ENCODE peak calls at places on chromosomes 12 and 14, in four cellular contexts. One of them, this sample, is unnamed.

GRCh38 chr14:52837451-52837850 is 46.0 kb upstream of the GNPNAT1 start:
- DNase-seq in A172: no peak
- DNase-seq in heart left ventricle: no peak
- DNase-seq in fibroblast of mammary gland: no peak
- DNase-seq in this sample: no peak

GRCh38 chr14:81436296-81437138 is 36.4 kb upstream of the STON2 start:
- DNase-seq in fibroblast of mammary gland: peak
- DNase-seq in heart left ventricle: peak
- DNase-seq in A172: no peak
- DNase-seq in this sample: peak

GRCh38 chr12:84497819-84498218 is 414.8 kb downstream of the SLC6A15 start:
- DNase-seq in heart left ventricle: no peak
- DNase-seq in A172: peak
- DNase-seq in fibroblast of mammary gland: peak
- DNase-seq in this sample: no peak

GRCh38 chr14:102418169-102418852 is 55.6 kb downstream of the TECPR2 start:
- DNase-seq in fibroblast of mammary gland: no peak
- DNase-seq in heart left ventricle: no peak
- DNase-seq in A172: no peak
- DNase-seq in this sample: peak

GRCh38 chr14:105487986-105488777 is 1.5 kb downstream of the CRIP1 start:
- DNase-seq in fibroblast of mammary gland: no peak
- DNase-seq in A172: no peak
- DNase-seq in heart left ventricle: peak
- DNase-seq in this sample: no peak

GRCh38 chr14:37197421-37198272 is at the start of gene MIPOL1:
- DNase-seq in A172: no peak
- DNase-seq in heart left ventricle: peak
- DNase-seq in fibroblast of mammary gland: peak
- DNase-seq in this sample: peak

GRCh38 chr14:106201376-106201775 is 675.0 kb downstream of the TMEM121 start:
- DNase-seq in fibroblast of mammary gland: no peak
- DNase-seq in A172: no peak
- DNase-seq in heart left ventricle: no peak
- DNase-seq in this sample: no peak

GRCh38 chr14:76640923-76641395 is 120.3 kb upstream of the VASH1 start:
- DNase-seq in heart left ventricle: no peak
- DNase-seq in fibroblast of mammary gland: no peak
- DNase-seq in A172: no peak
- DNase-seq in this sample: no peak

GRCh38 chr12:51771008-51771407 is 77.5 kb downstream of the FIGNL2 start:
- DNase-seq in heart left ventricle: no peak
- DNase-seq in A172: no peak
- DNase-seq in fibroblast of mammary gland: no peak
- DNase-seq in this sample: no peak

GRCh38 chr14:103518416-103519042 is 4.1 kb downstream of the CKB start:
- DNase-seq in fibroblast of mammary gland: peak
- DNase-seq in heart left ventricle: peak
- DNase-seq in A172: no peak
- DNase-seq in this sample: peak

GRCh38 chr14:66009104-66009503 is 477.1 kb upstream of the CCDC196 start:
- DNase-seq in fibroblast of mammary gland: peak
- DNase-seq in heart left ventricle: no peak
- DNase-seq in A172: peak
- DNase-seq in this sample: no peak

GRCh38 chr14:72060917-72061316 is 128.7 kb downstream of the RGS6 start:
- DNase-seq in fibroblast of mammary gland: no peak
- DNase-seq in A172: no peak
- DNase-seq in heart left ventricle: no peak
- DNase-seq in this sample: no peak

GRCh38 chr14:28767239-28767850 is 758 bp downstream of the FOXG1 start:
- DNase-seq in A172: no peak
- DNase-seq in heart left ventricle: no peak
- DNase-seq in fibroblast of mammary gland: no peak
- DNase-seq in this sample: no peak

GRCh38 chr12:57000393-57000792 is 6.0 kb downstream of the ZBTB39 start:
- DNase-seq in A172: no peak
- DNase-seq in fibroblast of mammary gland: no peak
- DNase-seq in heart left ventricle: no peak
- DNase-seq in this sample: no peak

GRCh38 chr14:70188292-70188607 is 501 bp downstream of the SLC8A3 start:
- DNase-seq in A172: no peak
- DNase-seq in heart left ventricle: no peak
- DNase-seq in fibroblast of mammary gland: no peak
- DNase-seq in this sample: no peak

GRCh38 chr12:129413295-129413694 is 490.5 kb downstream of the TMEM132D start:
- DNase-seq in A172: no peak
- DNase-seq in fibroblast of mammary gland: no peak
- DNase-seq in heart left ventricle: no peak
- DNase-seq in this sample: no peak

GRCh38 chr12:40647651-40648050 is 44.6 kb upstream of the CNTN1 start:
- DNase-seq in A172: peak
- DNase-seq in fibroblast of mammary gland: peak
- DNase-seq in heart left ventricle: no peak
- DNase-seq in this sample: no peak

GRCh38 chr14:34043627-34044372 is 92.9 kb upstream of the EGLN3 start:
- DNase-seq in heart left ventricle: no peak
- DNase-seq in A172: peak
- DNase-seq in fibroblast of mammary gland: no peak
- DNase-seq in this sample: no peak

GRCh38 chr12:90099288-90099687 is 390.6 kb upstream of the ATP2B1 start:
- DNase-seq in heart left ventricle: no peak
- DNase-seq in A172: peak
- DNase-seq in fibroblast of mammary gland: peak
- DNase-seq in this sample: no peak

GRCh38 chr14:24338843-24339242 is 948 bp downstream of the RIPK3 start:
- DNase-seq in heart left ventricle: no peak
- DNase-seq in fibroblast of mammary gland: no peak
- DNase-seq in A172: no peak
- DNase-seq in this sample: no peak

GRCh38 chr12:25135531-25136154 is 59.3 kb downstream of the DNAI7 start:
- DNase-seq in heart left ventricle: no peak
- DNase-seq in fibroblast of mammary gland: no peak
- DNase-seq in A172: no peak
- DNase-seq in this sample: no peak

GRCh38 chr14:30223966-30224365 is 296.3 kb upstream of the PRKD1 start:
- DNase-seq in heart left ventricle: no peak
- DNase-seq in A172: no peak
- DNase-seq in fibroblast of mammary gland: no peak
- DNase-seq in this sample: no peak

GRCh38 chr14:73644531-73645247 is at the start of gene DNAL1:
- DNase-seq in A172: peak
- DNase-seq in fibroblast of mammary gland: peak
- DNase-seq in heart left ventricle: peak
- DNase-seq in this sample: peak

GRCh38 chr14:99568567-99569560 is 35.1 kb downstream of the CCDC85C start:
- DNase-seq in A172: peak
- DNase-seq in fibroblast of mammary gland: no peak
- DNase-seq in heart left ventricle: peak
- DNase-seq in this sample: no peak

GRCh38 chr12:14965221-14965620 is 3.8 kb upstream of the ARHGDIB start:
- DNase-seq in fibroblast of mammary gland: no peak
- DNase-seq in A172: no peak
- DNase-seq in heart left ventricle: no peak
- DNase-seq in this sample: no peak

GRCh38 chr12:110006115-110006514 is 6.9 kb downstream of the ANKRD13A start:
- DNase-seq in fibroblast of mammary gland: no peak
- DNase-seq in heart left ventricle: no peak
- DNase-seq in A172: no peak
- DNase-seq in this sample: no peak

GRCh38 chr12:109583733-109584132 is 10.1 kb downstream of the MVK start:
- DNase-seq in fibroblast of mammary gland: peak
- DNase-seq in A172: no peak
- DNase-seq in heart left ventricle: no peak
- DNase-seq in this sample: no peak

GRCh38 chr12:2431810-2432209 is 363.0 kb upstream of the FKBP4 start:
- DNase-seq in fibroblast of mammary gland: peak
- DNase-seq in heart left ventricle: peak
- DNase-seq in A172: no peak
- DNase-seq in this sample: no peak